ENCODE peak calls at places on chromosomes 1 and 21, in five cellular contexts. One of them, this sample, is unnamed.

GRCh38 chr1:42847721-42848470 is 1.5 kb downstream of the ZNF691 start:
- DNase-seq in naive thymus-derived CD8-positive, alpha-beta T cell: no peak
- DNase-seq in LoVo: no peak
- DNase-seq in GM12891: no peak
- DNase-seq in ELF-1: no peak
- DNase-seq in this sample: no peak

GRCh38 chr1:53060580-53060979 is 1.4 kb upstream of the PODN start:
- DNase-seq in naive thymus-derived CD8-positive, alpha-beta T cell: no peak
- DNase-seq in ELF-1: no peak
- DNase-seq in GM12891: no peak
- DNase-seq in LoVo: no peak
- DNase-seq in this sample: peak

GRCh38 chr1:172533511-172534116 is 664 bp downstream of the SUCO start:
- DNase-seq in LoVo: no peak
- DNase-seq in naive thymus-derived CD8-positive, alpha-beta T cell: peak
- DNase-seq in GM12891: no peak
- DNase-seq in ELF-1: no peak
- DNase-seq in this sample: no peak

GRCh38 chr1:1063945-1064831 is 9.9 kb downstream of the RNF223 start:
- DNase-seq in LoVo: peak
- DNase-seq in ELF-1: peak
- DNase-seq in GM12891: peak
- DNase-seq in naive thymus-derived CD8-positive, alpha-beta T cell: peak
- DNase-seq in this sample: peak

GRCh38 chr1:228284148-228284495 is 76.3 kb downstream of the OBSCN start:
- DNase-seq in ELF-1: no peak
- DNase-seq in naive thymus-derived CD8-positive, alpha-beta T cell: no peak
- DNase-seq in LoVo: no peak
- DNase-seq in GM12891: no peak
- DNase-seq in this sample: no peak

GRCh38 chr1:81029266-81029665 is 771.5 kb upstream of the ADGRL2 start:
- DNase-seq in ELF-1: no peak
- DNase-seq in LoVo: no peak
- DNase-seq in GM12891: no peak
- DNase-seq in naive thymus-derived CD8-positive, alpha-beta T cell: no peak
- DNase-seq in this sample: no peak

GRCh38 chr1:54402896-54403295 is 3.3 kb downstream of the SSBP3 start:
- DNase-seq in ELF-1: peak
- DNase-seq in LoVo: no peak
- DNase-seq in naive thymus-derived CD8-positive, alpha-beta T cell: no peak
- DNase-seq in GM12891: no peak
- DNase-seq in this sample: no peak

GRCh38 chr1:73637275-73637674 is 560.7 kb downstream of the LRRIQ3 start:
- DNase-seq in LoVo: no peak
- DNase-seq in ELF-1: no peak
- DNase-seq in naive thymus-derived CD8-positive, alpha-beta T cell: no peak
- DNase-seq in GM12891: no peak
- DNase-seq in this sample: no peak

GRCh38 chr21:44800103-44800502 is 1.5 kb downstream of the UBE2G2 start:
- DNase-seq in ELF-1: no peak
- DNase-seq in LoVo: peak
- DNase-seq in naive thymus-derived CD8-positive, alpha-beta T cell: no peak
- DNase-seq in GM12891: no peak
- DNase-seq in this sample: no peak

GRCh38 chr1:30753660-30754123 is 3.9 kb downstream of the LAPTM5 start:
- DNase-seq in GM12891: no peak
- DNase-seq in naive thymus-derived CD8-positive, alpha-beta T cell: peak
- DNase-seq in LoVo: no peak
- DNase-seq in ELF-1: no peak
- DNase-seq in this sample: no peak

GRCh38 chr1:218810336-218810735 is 363.3 kb upstream of the LYPLAL1 start:
- DNase-seq in LoVo: no peak
- DNase-seq in ELF-1: no peak
- DNase-seq in GM12891: no peak
- DNase-seq in naive thymus-derived CD8-positive, alpha-beta T cell: no peak
- DNase-seq in this sample: no peak

This sample was measured in hepatic stellate cell.